ENCODE peak calls at places on chromosome 10, in four cellular contexts. H is GM12891, J is H1, Z is K562. A is an unnamed sample.

GRCh38 chr10:14959221-14960057 is at the start of gene MEIG1:
- DNase-seq in H (peak), J (peak), Z (peak), A (peak)

GRCh38 chr10:132688580-132689420 is 97.1 kb downstream of the NKX6-2 start:
- DNase-seq in H (no peak), J (no peak), Z (no peak), A (no peak)

GRCh38 chr10:486668-487067 is 202.8 kb downstream of the DIP2C start:
- DNase-seq in H (no peak), J (peak), Z (no peak), A (no peak)

GRCh38 chr10:15230257-15230656 is 61.8 kb upstream of the NMT2 start:
- DNase-seq in H (no peak), J (no peak), Z (no peak), A (no peak)

GRCh38 chr10:31147220-31147608 is 115.5 kb upstream of the ZNF438 start:
- DNase-seq in H (no peak), J (no peak), Z (no peak), A (no peak)

GRCh38 chr10:129761166-129761565 is 202.9 kb downstream of the EBF3 start:
- DNase-seq in H (no peak), J (peak), Z (no peak), A (no peak)

GRCh38 chr10:7826971-7827370 is 8.7 kb downstream of the TAF3 start:
- DNase-seq in H (no peak), J (no peak), Z (peak), A (no peak)

GRCh38 chr10:124341768-124342135 is 77.0 kb downstream of the OAT start:
- DNase-seq in H (no peak), J (no peak), Z (no peak), A (no peak)

GRCh38 chr10:92773776-92774175 is 74.5 kb upstream of the EXOC6 start:
- DNase-seq in H (no peak), J (no peak), Z (no peak), A (no peak)

GRCh38 chr10:4677296-4678021 is 148.5 kb upstream of the AKR1E2 start:
- DNase-seq in H (no peak), J (no peak), Z (no peak), A (no peak)

GRCh38 chr10:35409094-35409582 is 72.8 kb downstream of the CCNY start:
- DNase-seq in H (no peak), J (no peak), Z (no peak), A (no peak)

GRCh38 chr10:77518258-77518909 is 119.2 kb downstream of the KCNMA1 start:
- DNase-seq in H (no peak), J (no peak), Z (no peak), A (no peak)

GRCh38 chr10:61078542-61078941 is 134.6 kb upstream of the RHOBTB1 start:
- DNase-seq in H (no peak), J (no peak), Z (no peak), A (no peak)

GRCh38 chr10:112713411-112713810 is 236.6 kb upstream of the TCF7L2 start:
- DNase-seq in H (no peak), J (peak), Z (no peak), A (no peak)

GRCh38 chr10:3892440-3893101 is 107.6 kb upstream of the KLF6 start:
- DNase-seq in H (no peak), J (no peak), Z (no peak), A (no peak)

GRCh38 chr10:42887734-42888503 is 105.3 kb downstream of the BMS1 start:
- DNase-seq in H (no peak), J (no peak), Z (no peak), A (no peak)

GRCh38 chr10:79904671-79905321 is 44.1 kb downstream of the SFTPD start:
- DNase-seq in H (no peak), J (peak), Z (peak), A (no peak)

GRCh38 chr10:127947206-127947605 is 40.3 kb downstream of the PTPRE start:
- DNase-seq in H (no peak), J (no peak), Z (no peak), A (no peak)

GRCh38 chr10:44781131-44781530 is 130.0 kb upstream of the TMEM72 start:
- DNase-seq in H (no peak), J (no peak), Z (no peak), A (no peak)

GRCh38 chr10:6578221-6579192 is 1.6 kb downstream of the PRKCQ start:
- DNase-seq in H (no peak), J (no peak), Z (peak), A (no peak)

GRCh38 chr10:92080244-92080643 is 156.7 kb downstream of the BTAF1 start:
- DNase-seq in H (no peak), J (no peak), Z (no peak), A (no peak)

GRCh38 chr10:43843331-43844101 is 194.8 kb upstream of the ZNF32 start:
- DNase-seq in H (no peak), J (no peak), Z (no peak), A (no peak)

GRCh38 chr10:82982110-82982608 is 1107.2 kb downstream of the NRG3 start:
- DNase-seq in H (no peak), J (no peak), Z (no peak), A (no peak)

GRCh38 chr10:109126016-109126415 is 797.3 kb downstream of the XPNPEP1 start:
- DNase-seq in H (no peak), J (no peak), Z (no peak), A (no peak)

GRCh38 chr10:95268438-95268837 is 22.4 kb downstream of the PDLIM1 start:
- DNase-seq in H (no peak), J (peak), Z (no peak), A (no peak)

GRCh38 chr10:71984126-71984797 is 20.1 kb downstream of the CHST3 start:
- DNase-seq in H (no peak), J (no peak), Z (no peak), A (no peak)

GRCh38 chr10:133467286-133467911 is 13.7 kb downstream of the SCART1 start:
- DNase-seq in H (no peak), J (no peak), Z (peak), A (no peak)

GRCh38 chr10:42802889-42803288 is 20.3 kb downstream of the BMS1 start:
- DNase-seq in H (no peak), J (no peak), Z (no peak), A (no peak)

GRCh38 chr10:46020871-46021553 is 9.4 kb downstream of the NCOA4 start:
- DNase-seq in H (no peak), J (no peak), Z (no peak), A (no peak)

GRCh38 chr10:24708081-24708480 is 15.6 kb downstream of the ARHGAP21 start:
- DNase-seq in H (no peak), J (no peak), Z (no peak), A (no peak)

GRCh38 chr10:24716295-24716694 is 7.4 kb downstream of the ARHGAP21 start:
- DNase-seq in H (no peak), J (no peak), Z (peak), A (no peak)

GRCh38 chr10:24711465-24711864 is 12.2 kb downstream of the ARHGAP21 start:
- DNase-seq in H (no peak), J (no peak), Z (no peak), A (no peak)

GRCh38 chr10:24715246-24715769 is 8.4 kb downstream of the ARHGAP21 start:
- DNase-seq in H (no peak), J (no peak), Z (no peak), A (no peak)

GRCh38 chr10:24713086-24713485 is 10.6 kb downstream of the ARHGAP21 start:
- DNase-seq in H (no peak), J (no peak), Z (no peak), A (no peak)
- TF ChIP-seq POLR2A in H (no peak), J (no peak), Z (no peak), A (no peak)

GRCh38 chr10:110209399-110209925 is 2.1 kb downstream of the MXI1 start:
- DNase-seq in H (no peak), J (peak), Z (peak), A (no peak)
- TF ChIP-seq TAF1 in H (no peak), J (no peak), Z (no peak), A (no peak)

DNA sequence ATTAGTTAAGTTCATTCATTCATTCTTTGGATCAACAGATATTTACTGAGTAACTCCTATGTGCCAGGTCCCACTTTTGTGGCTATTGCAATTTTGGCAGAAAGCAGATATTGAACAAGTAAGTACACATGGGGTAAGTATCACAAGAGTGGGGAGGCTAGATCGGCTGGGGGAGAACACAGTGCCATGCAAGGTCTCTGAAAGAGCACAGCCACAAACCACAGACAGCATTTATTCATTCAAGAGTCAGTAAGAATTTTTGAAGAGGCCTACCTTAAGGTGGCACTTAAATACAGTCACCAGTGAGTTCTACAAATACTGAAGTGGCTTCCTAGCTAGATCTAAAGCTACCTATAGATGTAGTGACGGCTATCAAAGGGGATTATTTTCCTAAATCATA is 304.2 kb downstream of the RNLS start:
- DNase-seq in H (no peak), J (no peak), Z (no peak), A (no peak)
- TF ChIP-seq POLR2A in H (no peak), J (no peak), Z (no peak), A (no peak)

GRCh38 chr10:86483664-86484063 is 37.9 kb downstream of the WAPL start:
- DNase-seq in H (no peak), J (no peak), Z (no peak), A (no peak)
- TF ChIP-seq TAF1 in H (no peak), J (no peak), Z (no peak), A (no peak)

GRCh38 chr10:86400705-86401587 is 34.4 kb upstream of the GRID1 start:
- DNase-seq in H (peak), J (peak), Z (no peak), A (no peak)
- TF ChIP-seq POLR2A in H (peak), J (no peak), Z (no peak), A (peak)